ENCODE peak calls at places on chromosomes 12 and 14, in six cellular contexts. A, W, L, R, E and F are unnamed samples.

GRCh38 chr12:54220567-54220966 is 31.8 kb upstream of the SMUG1 start:
- DNase-seq in L (no peak), R (no peak), A (no peak), W (no peak), E (no peak), F (no peak)

GRCh38 chr14:21509432-21510143 is 1.6 kb downstream of the METTL3 start:
- DNase-seq in R (no peak), E (peak), W (no peak), A (no peak), L (no peak), F (no peak)

GRCh38 chr12:105355752-105356151 is 25.3 kb downstream of the C12orf75 start:
- DNase-seq in R (no peak), A (no peak), L (no peak), E (no peak), W (peak), F (no peak)

GRCh38 chr14:93183596-93184317 is 940 bp downstream of the MOAP1 start:
- DNase-seq in A (no peak), R (peak), W (no peak), E (no peak), L (no peak), F (no peak)

GRCh38 chr14:105324080-105324778 is 9.7 kb downstream of the PACS2 start:
- DNase-seq in E (no peak), W (no peak), L (no peak), A (no peak), R (peak), F (no peak)

GRCh38 chr12:106954462-106955376 is 988 bp upstream of the TMEM263 start:
- DNase-seq in R (peak), W (no peak), A (no peak), L (no peak), E (peak), F (no peak)

GRCh38 chr12:105079011-105079570 is 5.2 kb downstream of the ALDH1L2 start:
- DNase-seq in A (no peak), L (no peak), W (no peak), R (no peak), E (no peak), F (no peak)

GRCh38 chr12:120862664-120863063 is 41.5 kb downstream of the SPPL3 start:
- DNase-seq in A (no peak), L (no peak), W (no peak), R (no peak), E (no peak), F (no peak)

GRCh38 chr12:76341436-76342030 is 6.7 kb downstream of the BBS10 start:
- DNase-seq in R (no peak), W (no peak), E (no peak), A (no peak), L (no peak), F (no peak)

GRCh38 chr12:64670856-64671639 is 60.8 kb downstream of the RASSF3 start:
- DNase-seq in E (no peak), R (no peak), A (peak), L (no peak), W (no peak), F (no peak)

GRCh38 chr12:91920740-91921139 is 224.9 kb downstream of the BTG1 start:
- DNase-seq in R (no peak), L (no peak), A (no peak), W (no peak), E (no peak), F (no peak)

GRCh38 chr12:63151898-63152700 is 1.1 kb upstream of the AVPR1A start:
- DNase-seq in R (peak), L (no peak), W (peak), A (peak), E (peak), F (no peak)